ENCODE peak calls at places on chromosomes 3 and 15, in ten cellular contexts. T is stomach, A is astrocyte of the cerebellum, W is lower leg skin, Y is thoracic aorta, L is fibroblast of mammary gland, Z is cardiac muscle cell, N is OCI-LY7, U is tibial artery, K is Panc1. V is an unnamed sample.

GRCh38 chr3:130699765-130700164 is 46.9 kb downstream of the PIK3R4 start:
- DNase-seq in T (no peak), A (no peak), W (no peak), Y (no peak), L (peak), Z (peak), N (peak), U (no peak), K (no peak), V (no peak)

GRCh38 chr3:62109534-62109933 is 263.8 kb downstream of the FEZF2 start:
- DNase-seq in T (no peak), A (peak), W (no peak), Y (no peak), L (peak), Z (no peak), N (no peak), U (peak), K (no peak), V (peak)

GRCh38 chr15:35410775-35411174 is 135.2 kb downstream of the DPH6 start:
- DNase-seq in T (no peak), A (no peak), W (no peak), Y (no peak), L (no peak), Z (no peak), N (no peak), U (no peak), K (no peak), V (no peak)

GRCh38 chr3:171257251-171258179 is 202.7 kb downstream of the TNIK start:
- DNase-seq in T (no peak), A (no peak), W (no peak), Y (no peak), L (peak), Z (peak), N (no peak), U (no peak), K (no peak), V (no peak)

GRCh38 chr3:135853981-135854380 is 111.5 kb upstream of the PPP2R3A start:
- DNase-seq in T (no peak), A (no peak), W (no peak), Y (no peak), L (no peak), Z (no peak), N (no peak), U (no peak), K (no peak), V (no peak)

GRCh38 chr15:85625431-85625830 is 169.3 kb downstream of the KLHL25 start:
- DNase-seq in T (no peak), A (no peak), W (no peak), Y (no peak), L (no peak), Z (no peak), N (no peak), U (no peak), K (no peak), V (no peak)

GRCh38 chr3:138326866-138327595 is 2.6 kb downstream of the NME9 start:
- DNase-seq in T (no peak), A (no peak), W (peak), Y (no peak), L (no peak), Z (no peak), N (no peak), U (no peak), K (no peak), V (no peak)

GRCh38 chr3:154251610-154252009 is 72.7 kb downstream of the DHX36 start:
- DNase-seq in T (no peak), A (no peak), W (no peak), Y (no peak), L (no peak), Z (no peak), N (no peak), U (no peak), K (no peak), V (no peak)

GRCh38 chr3:13484861-13485590 is 4.9 kb downstream of the HDAC11 start:
- DNase-seq in T (peak), A (no peak), W (no peak), Y (no peak), L (peak), Z (peak), N (no peak), U (peak), K (no peak), V (peak)

GRCh38 chr3:45796902-45797637 is 734 bp upstream of the SLC6A20 start:
- DNase-seq in T (no peak), A (no peak), W (peak), Y (no peak), L (no peak), Z (no peak), N (no peak), U (no peak), K (no peak), V (no peak)
- H3K4me3 ChIP-seq in T (peak), A (no peak), W (no peak), Y (peak), L (no peak), Z (peak), N (no peak), U (no peak), K (peak), V (peak)

DNA sequence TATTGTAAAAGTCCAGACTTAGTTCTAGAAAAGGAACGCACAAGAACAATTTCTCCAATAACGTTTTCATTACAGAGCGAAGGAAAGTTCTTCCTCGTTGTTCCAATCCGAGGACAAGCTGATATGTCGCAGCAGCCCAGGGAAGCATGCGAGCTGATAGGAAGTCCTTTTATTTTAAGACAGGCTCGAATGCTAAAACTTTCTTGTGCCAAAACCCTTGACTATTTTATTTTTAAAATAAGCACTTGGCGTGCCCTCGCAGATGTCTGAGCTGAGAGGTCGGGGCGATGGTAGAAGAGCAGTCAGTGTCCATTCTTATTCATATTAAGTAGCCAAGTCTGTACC is 433 bp upstream of the MITF start:
- DNase-seq in T (no peak), A (no peak), W (peak), Y (no peak), L (no peak), Z (peak), N (no peak), U (no peak), K (no peak), V (no peak)
- H3K4me3 ChIP-seq in T (peak), A (peak), W (peak), Y (peak), L (peak), Z (peak), N (no peak), U (peak), K (peak), V (peak)

DNA sequence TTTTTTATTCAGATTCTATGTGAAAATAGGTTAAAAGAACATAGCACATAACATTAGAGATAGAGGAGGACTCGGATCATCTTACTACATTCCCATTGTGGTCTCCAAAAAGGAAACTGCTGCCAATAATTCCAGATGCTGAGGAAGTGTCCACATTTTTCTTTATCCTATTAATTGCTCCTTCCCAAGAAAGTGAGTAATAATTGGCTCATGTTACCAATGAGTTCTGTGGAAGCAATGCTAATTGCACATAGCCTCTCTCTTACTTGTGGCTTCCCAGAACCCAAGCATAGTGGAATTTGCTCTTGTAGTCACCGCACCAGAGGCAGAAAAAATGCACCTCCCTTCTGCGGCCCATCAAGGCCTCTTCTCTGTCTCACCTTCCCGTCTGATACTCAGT is 208.4 kb downstream of the PLOD2 start:
- DNase-seq in T (no peak), A (peak), W (no peak), Y (no peak), L (peak), Z (no peak), N (no peak), U (no peak), K (no peak), V (no peak)
- H3K4me3 ChIP-seq in T (no peak), A (no peak), W (no peak), Y (no peak), L (no peak), Z (no peak), N (no peak), U (no peak), K (no peak), V (no peak)

GRCh38 chr3:45781271-45781670 is 15.1 kb downstream of the SLC6A20 start:
- DNase-seq in T (peak), A (no peak), W (peak), Y (no peak), L (no peak), Z (no peak), N (no peak), U (no peak), K (no peak), V (no peak)
- H3K4me3 ChIP-seq in T (no peak), A (no peak), W (no peak), Y (no peak), L (no peak), Z (no peak), N (no peak), U (no peak), K (no peak), V (no peak)

GRCh38 chr15:77475898-77476297 is 55.2 kb downstream of the HMG20A start:
- DNase-seq in T (no peak), A (no peak), W (no peak), Y (no peak), L (no peak), Z (peak), N (no peak), U (no peak), K (no peak), V (no peak)

GRCh38 chr15:77476999-77477398 is 56.3 kb downstream of the HMG20A start:
- DNase-seq in T (no peak), A (no peak), W (no peak), Y (no peak), L (no peak), Z (no peak), N (no peak), U (no peak), K (no peak), V (no peak)

GRCh38 chr15:77474310-77474986 is 53.8 kb downstream of the HMG20A start:
- DNase-seq in T (no peak), A (no peak), W (no peak), Y (no peak), L (no peak), Z (peak), N (no peak), U (no peak), K (no peak), V (no peak)

GRCh38 chr15:77473328-77473727 is 52.6 kb downstream of the HMG20A start:
- DNase-seq in T (no peak), A (no peak), W (no peak), Y (no peak), L (no peak), Z (no peak), N (no peak), U (no peak), K (no peak), V (no peak)

GRCh38 chr15:77474987-77475385 is 54.3 kb downstream of the HMG20A start:
- DNase-seq in T (no peak), A (no peak), W (no peak), Y (no peak), L (no peak), Z (no peak), N (no peak), U (no peak), K (no peak), V (no peak)
- H3K4me3 ChIP-seq in T (no peak), A (no peak), W (no peak), Y (no peak), L (no peak), Z (no peak), N (no peak), U (no peak), K (no peak), V (no peak)

GRCh38 chr15:94203321-94203720 is 28.0 kb upstream of the MCTP2 start:
- DNase-seq in T (no peak), A (no peak), W (no peak), Y (no peak), L (no peak), Z (no peak), N (no peak), U (no peak), K (no peak), V (peak)

GRCh38 chr15:94205366-94205765 is 26.0 kb upstream of the MCTP2 start:
- DNase-seq in T (no peak), A (no peak), W (no peak), Y (no peak), L (peak), Z (no peak), N (no peak), U (no peak), K (no peak), V (no peak)

DNA sequence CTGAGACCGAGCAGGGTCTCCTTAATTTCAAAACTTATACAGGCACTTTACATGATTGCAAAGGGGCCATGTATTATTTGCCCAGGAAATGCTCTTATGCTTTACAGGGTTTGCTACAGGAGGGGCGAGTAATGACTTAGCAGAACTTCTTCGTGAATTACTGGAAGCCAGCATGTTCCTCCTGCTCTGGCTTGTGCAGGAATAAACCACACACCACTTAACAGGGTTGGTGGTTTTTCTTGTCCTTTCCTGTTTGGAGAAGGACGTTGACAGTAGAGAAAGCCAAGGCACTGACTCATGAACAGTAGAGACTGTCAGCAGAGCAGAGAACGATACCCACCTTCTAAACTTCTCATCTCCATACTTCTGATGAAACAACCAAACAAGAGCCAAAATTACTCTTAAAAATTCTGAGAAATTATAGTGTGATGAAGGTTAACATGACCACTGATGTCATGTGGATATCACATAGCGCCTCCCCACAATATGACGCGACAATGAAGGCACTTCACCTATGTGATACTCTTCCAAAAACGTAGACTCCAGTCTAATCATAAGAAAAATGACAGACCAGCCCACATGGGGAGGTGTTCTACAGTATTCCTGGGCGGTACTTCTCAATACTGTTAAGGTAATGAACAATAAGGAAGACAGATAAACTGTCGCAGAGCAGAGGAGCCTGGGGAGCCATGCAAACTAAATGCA is 24.7 kb upstream of the MCTP2 start:
- DNase-seq in T (no peak), A (peak), W (no peak), Y (no peak), L (peak), Z (no peak), N (no peak), U (no peak), K (no peak), V (no peak)
- H3K4me3 ChIP-seq in T (no peak), A (no peak), W (no peak), Y (no peak), L (no peak), Z (no peak), N (no peak), U (no peak), K (no peak), V (no peak)

DNA sequence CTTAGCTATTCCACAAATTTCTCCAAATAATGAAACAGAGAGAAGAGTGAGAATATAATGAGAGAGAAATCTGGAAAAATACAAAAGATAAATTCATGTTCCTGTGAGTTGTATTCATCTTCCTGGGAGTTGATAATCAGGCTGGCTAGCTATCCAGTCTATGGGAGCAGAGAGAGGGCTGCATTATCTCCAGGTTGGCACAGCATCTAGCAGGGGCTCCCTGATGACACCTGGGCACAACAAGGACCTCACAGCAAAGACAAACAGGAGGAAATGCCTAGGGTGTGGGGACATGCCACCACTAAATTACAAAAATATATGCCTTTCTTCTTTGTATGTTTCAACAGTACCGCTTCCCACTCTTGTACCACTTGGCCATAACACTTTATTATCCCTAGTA is 1.9 kb downstream of the EHD4 start:
- DNase-seq in T (peak), A (no peak), W (peak), Y (no peak), L (no peak), Z (no peak), N (peak), U (peak), K (no peak), V (no peak)
- H3K4me3 ChIP-seq in T (no peak), A (no peak), W (no peak), Y (peak), L (no peak), Z (peak), N (peak), U (peak), K (peak), V (no peak)

DNA sequence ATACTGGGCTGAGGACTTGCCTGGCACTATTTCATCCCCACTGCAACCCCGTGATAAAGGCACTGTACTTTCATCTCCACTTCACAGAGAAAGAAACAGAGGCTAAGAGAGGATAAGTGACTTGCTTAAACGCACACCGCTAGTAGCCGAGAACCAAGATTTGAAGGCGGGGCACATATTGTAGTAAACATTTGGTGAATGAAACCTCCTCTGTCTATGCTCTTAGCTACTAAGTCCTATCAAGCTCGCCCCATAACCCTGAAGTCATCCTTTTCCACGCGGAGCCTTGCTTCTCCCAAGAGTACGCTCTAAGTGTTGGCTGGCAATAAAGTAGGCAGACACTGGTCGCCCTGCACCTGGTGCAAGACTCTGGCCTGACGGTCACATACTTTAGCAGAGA is 1.1 kb downstream of the POMGNT2 start:
- DNase-seq in T (no peak), A (no peak), W (no peak), Y (no peak), L (no peak), Z (no peak), N (no peak), U (no peak), K (no peak), V (no peak)
- H3K4me3 ChIP-seq in T (peak), A (peak), W (no peak), Y (peak), L (peak), Z (peak), N (no peak), U (peak), K (peak), V (peak)

DNA sequence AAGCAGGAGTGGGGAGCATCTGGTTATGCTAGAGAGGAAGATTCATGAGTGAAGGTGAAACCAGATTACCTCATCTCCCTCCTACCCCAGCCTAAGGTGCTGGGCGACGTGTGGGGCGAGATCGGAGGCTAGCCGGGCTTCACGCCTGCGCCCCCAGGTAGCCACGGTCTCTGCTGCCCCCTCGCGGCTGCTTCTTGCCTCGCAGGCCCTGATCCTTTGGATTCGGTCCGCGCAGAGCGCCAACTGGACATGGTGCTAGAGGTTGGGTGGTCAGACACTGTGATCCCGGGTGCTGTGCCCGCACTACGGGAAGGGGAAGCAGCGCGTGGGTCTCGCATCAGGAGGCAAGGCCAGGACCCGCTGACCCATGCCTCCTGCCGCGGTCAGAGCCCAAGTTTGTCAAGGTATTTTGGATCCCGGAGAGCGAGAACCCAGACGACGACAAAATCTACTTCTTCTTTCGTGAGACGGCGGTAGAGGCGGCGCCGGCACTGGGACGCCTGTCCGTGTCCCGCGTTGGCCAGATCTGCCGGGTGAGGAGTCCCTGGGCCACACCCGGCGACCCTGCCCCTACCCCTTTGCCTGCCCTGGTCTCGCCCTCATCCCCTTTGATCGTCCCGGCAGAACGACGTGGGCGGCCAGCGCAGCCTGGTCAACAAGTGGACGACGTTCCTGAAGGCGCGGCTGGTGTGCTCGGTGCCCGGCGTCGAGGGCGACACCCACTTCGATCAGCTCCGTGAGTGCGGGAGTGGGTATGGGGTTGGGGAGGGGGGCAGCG is 4.2 kb downstream of the SEMA3B start:
- DNase-seq in T (peak), A (no peak), W (peak), Y (no peak), L (peak), Z (peak), N (peak), U (peak), K (no peak), V (no peak)
- H3K4me3 ChIP-seq in T (peak), A (peak), W (no peak), Y (peak), L (peak), Z (no peak), N (no peak), U (peak), K (peak), V (peak)

V was measured in epithelial cell of proximal tubule.